ENCODE peak calls at places on chromosomes 11 and 22, in ten cellular contexts. F, M, H, Z, X, P, Y, Q, U and C are unnamed samples.

GRCh38 chr11:78564037-78564888 is 10.4 kb downstream of the NARS2 start:
- DNase-seq in F (peak), P (peak), Z (no peak), H (no peak), U (no peak), M (peak), Y (peak), X (peak), Q (no peak), C (no peak)

GRCh38 chr11:81700061-81700460 is 1033.6 kb downstream of the FAM181B start:
- DNase-seq in P (no peak), M (no peak), H (no peak), Z (no peak), Q (no peak), Y (no peak), U (no peak), F (no peak), X (no peak), C (no peak)

GRCh38 chr11:35218956-35219355 is 80.0 kb downstream of the CD44 start:
- DNase-seq in X (no peak), Y (no peak), H (no peak), Z (no peak), F (no peak), M (no peak), P (no peak), Q (no peak), U (no peak), C (no peak)

GRCh38 chr11:14288189-14288935 is 70.6 kb downstream of the RRAS2 start:
- DNase-seq in M (no peak), Z (no peak), F (peak), H (no peak), U (no peak), Q (no peak), X (no peak), P (no peak), Y (no peak), C (no peak)

GRCh38 chr11:24496728-24497396 is at the start of gene LUZP2:
- DNase-seq in Y (no peak), M (no peak), F (no peak), U (no peak), P (no peak), Q (no peak), H (no peak), Z (peak), X (no peak), C (no peak)

GRCh38 chr11:125214466-125215204 is 50.1 kb downstream of the PKNOX2 start:
- DNase-seq in Y (no peak), Q (no peak), U (no peak), Z (no peak), H (no peak), P (no peak), X (no peak), F (no peak), M (no peak), C (peak)

GRCh38 chr11:2465201-2466068 is 20.6 kb downstream of the KCNQ1 start:
- DNase-seq in U (peak), H (peak), Q (peak), M (no peak), X (no peak), F (no peak), P (no peak), Y (no peak), Z (no peak), C (no peak)

GRCh38 chr11:44509291-44509690 is 56.2 kb upstream of the CD82 start:
- DNase-seq in F (no peak), Q (no peak), Y (no peak), Z (no peak), U (no peak), M (no peak), X (no peak), P (no peak), H (no peak), C (no peak)

GRCh38 chr11:1120532-1121342 is 37.0 kb upstream of the MUC5AC start:
- DNase-seq in Q (peak), P (peak), Z (peak), X (no peak), M (no peak), Y (no peak), H (peak), U (peak), F (no peak), C (no peak)

GRCh38 chr22:41099036-41099435 is 6.6 kb downstream of the EP300 start:
- DNase-seq in Y (no peak), M (no peak), Z (no peak), Q (no peak), X (no peak), F (no peak), H (no peak), U (no peak), P (no peak), C (no peak)

GRCh38 chr22:42473484-42474193 is 41.4 kb upstream of the NFAM1 start:
- DNase-seq in Q (no peak), Y (peak), F (peak), H (no peak), M (peak), U (no peak), Z (no peak), X (no peak), P (no peak), C (no peak)

GRCh38 chr11:106585061-106585460 is 433.2 kb downstream of the GUCY1A2 start:
- DNase-seq in U (no peak), Q (no peak), P (no peak), H (no peak), Z (no peak), M (no peak), Y (peak), X (no peak), F (peak), C (no peak)

GRCh38 chr22:40668611-40669390 is 10.5 kb upstream of the MCHR1 start:
- DNase-seq in X (no peak), Q (no peak), M (no peak), P (no peak), Y (peak), H (no peak), Z (no peak), F (peak), U (no peak), C (no peak)

GRCh38 chr11:73182824-73183321 is 35.2 kb upstream of the P2RY2 start:
- DNase-seq in P (peak), X (no peak), Y (peak), M (no peak), Q (no peak), F (no peak), U (peak), H (peak), Z (no peak), C (no peak)

GRCh38 chr11:7098235-7098832 is 9.5 kb downstream of the RBMXL2 start:
- DNase-seq in M (peak), Q (no peak), Y (peak), U (no peak), X (peak), H (no peak), P (no peak), Z (no peak), F (peak), C (no peak)

GRCh38 chr22:30193031-30193794 is 53.3 kb downstream of the LIF start:
- DNase-seq in H (no peak), X (no peak), Q (no peak), Z (no peak), M (no peak), P (no peak), Y (no peak), U (no peak), F (no peak), C (no peak)

GRCh38 chr22:30197389-30197788 is 49.2 kb downstream of the LIF start:
- DNase-seq in M (no peak), Z (no peak), U (no peak), Y (no peak), H (no peak), P (no peak), X (no peak), F (no peak), Q (no peak), C (no peak)

GRCh38 chr22:30196141-30196866 is 50.3 kb downstream of the LIF start:
- DNase-seq in Z (peak), Y (peak), Q (peak), F (peak), P (peak), H (peak), X (peak), M (peak), U (peak), C (no peak)

GRCh38 chr22:30196867-30197336 is 49.7 kb downstream of the LIF start:
- DNase-seq in X (no peak), P (no peak), H (no peak), Z (no peak), F (no peak), U (no peak), Y (no peak), Q (no peak), M (no peak), C (no peak)

DNA sequence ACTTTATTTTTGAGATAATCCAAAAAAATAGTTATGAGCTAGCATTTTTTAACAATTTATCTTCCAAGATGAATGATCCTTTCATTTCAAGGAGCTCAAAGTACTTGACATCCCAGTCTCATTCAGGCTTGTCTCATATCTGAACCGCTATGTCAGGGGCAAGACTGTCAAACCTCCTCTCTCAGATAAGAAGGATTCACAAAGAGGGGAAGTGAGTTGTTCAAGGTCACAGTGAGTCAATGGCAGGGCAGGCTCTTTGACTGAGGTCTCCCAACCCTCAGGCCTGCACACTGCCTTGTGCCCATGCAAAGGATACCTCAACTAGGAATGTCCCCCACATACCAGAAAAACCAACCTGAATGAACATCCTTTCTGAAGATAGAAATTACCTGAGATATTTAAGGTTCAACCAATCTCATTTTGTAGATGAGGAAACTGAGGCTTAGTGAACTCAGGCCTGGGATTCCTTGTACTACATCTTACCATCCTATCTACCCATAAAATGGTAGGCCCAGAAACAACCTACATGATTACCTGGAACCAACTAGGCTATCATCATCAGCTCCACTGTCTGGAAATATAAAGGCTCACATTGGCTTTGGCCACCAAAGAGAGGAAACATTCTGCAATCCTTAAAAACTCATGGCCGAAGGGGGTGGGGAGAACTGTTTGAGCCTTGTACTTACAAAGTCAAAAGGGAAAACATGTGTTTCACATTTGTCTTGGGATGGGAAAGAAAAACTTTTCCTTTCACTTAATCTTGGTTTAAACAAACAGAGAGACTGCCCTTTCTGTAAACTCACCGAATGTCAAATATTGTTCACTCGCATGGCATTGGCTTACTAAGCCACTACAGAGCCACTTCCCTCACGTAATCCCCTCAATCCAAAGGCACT is 51.1 kb downstream of the LIF start:
- DNase-seq in Z (no peak), Q (no peak), F (no peak), X (no peak), M (peak), P (no peak), H (no peak), Y (peak), U (no peak), C (no peak)
- H3K4me3 ChIP-seq in Z (peak), Q (peak), F (no peak), X (no peak), M (no peak), P (no peak), H (peak), Y (peak), U (no peak), C (no peak)

DNA sequence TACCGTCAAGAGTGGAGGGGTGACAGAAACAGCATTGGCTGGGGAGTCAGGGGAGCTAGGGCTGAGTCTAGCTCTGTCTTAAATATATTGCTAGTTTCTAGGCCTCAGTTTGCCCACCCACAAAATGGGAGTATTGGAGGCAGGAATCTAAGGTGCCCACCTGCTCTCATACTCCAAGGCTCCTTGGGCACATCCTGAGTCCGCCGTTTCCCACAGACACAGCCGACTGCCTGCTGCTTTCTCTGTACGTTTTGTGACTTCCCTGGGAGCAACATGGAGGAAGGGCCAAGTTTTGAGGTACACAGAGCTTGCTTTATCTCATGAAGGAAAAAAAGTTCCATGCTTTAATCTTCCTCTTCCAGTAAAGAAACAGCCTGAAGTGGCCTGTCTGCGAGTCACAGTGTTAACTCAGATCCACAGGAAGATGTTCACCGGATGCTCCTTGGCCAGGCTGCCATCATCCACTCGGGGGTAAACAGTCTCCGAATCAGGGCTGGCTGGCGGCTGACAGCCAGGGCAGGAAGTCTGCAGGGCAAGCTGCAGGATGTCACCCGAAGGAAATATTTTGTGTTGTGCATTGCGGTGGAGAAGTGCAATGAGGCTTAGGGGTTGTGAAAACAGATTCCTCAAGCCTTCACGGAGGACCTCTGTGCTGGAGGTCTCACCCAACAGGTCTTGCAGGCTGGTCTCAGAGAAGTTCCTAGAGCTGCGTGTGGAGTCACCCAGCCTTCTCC is 11.1 kb upstream of the CERK start:
- DNase-seq in H (peak), Y (no peak), F (no peak), X (no peak), Q (no peak), U (no peak), M (no peak), Z (no peak), P (no peak), C (no peak)
- TF ChIP-seq POLR2A in H (no peak), Y (no peak), F (no peak), X (no peak), Q (no peak), U (no peak), M (no peak), Z (no peak), P (no peak), C (no peak)

GRCh38 chr11:129658558-129658882 is 157.1 kb upstream of the TMEM45B start:
- DNase-seq in Z (no peak), P (no peak), Y (no peak), Q (no peak), X (no peak), H (no peak), F (peak), M (no peak), U (no peak), C (no peak)
- TF ChIP-seq EP300 in Z (no peak), P (no peak), Y (no peak), Q (no peak), X (no peak), H (no peak), F (no peak), M (no peak), U (no peak), C (no peak)

GRCh38 chr11:10092426-10092825 is 201.6 kb downstream of the SBF2 start:
- DNase-seq in H (no peak), Y (no peak), F (no peak), M (no peak), Q (no peak), P (no peak), Z (no peak), X (no peak), U (no peak), C (no peak)

GRCh38 chr11:10097615-10098014 is 196.4 kb downstream of the SBF2 start:
- DNase-seq in Q (no peak), M (no peak), F (no peak), H (no peak), X (no peak), U (no peak), Z (no peak), Y (no peak), P (no peak), C (no peak)

GRCh38 chr11:10096987-10097386 is 197.0 kb downstream of the SBF2 start:
- DNase-seq in P (no peak), Z (no peak), Q (no peak), Y (no peak), F (no peak), H (no peak), U (no peak), M (no peak), X (no peak), C (no peak)

GRCh38 chr11:10091314-10092045 is 202.5 kb downstream of the SBF2 start:
- DNase-seq in Y (no peak), U (no peak), Q (no peak), X (no peak), H (no peak), P (no peak), F (no peak), M (no peak), Z (no peak), C (no peak)

DNA sequence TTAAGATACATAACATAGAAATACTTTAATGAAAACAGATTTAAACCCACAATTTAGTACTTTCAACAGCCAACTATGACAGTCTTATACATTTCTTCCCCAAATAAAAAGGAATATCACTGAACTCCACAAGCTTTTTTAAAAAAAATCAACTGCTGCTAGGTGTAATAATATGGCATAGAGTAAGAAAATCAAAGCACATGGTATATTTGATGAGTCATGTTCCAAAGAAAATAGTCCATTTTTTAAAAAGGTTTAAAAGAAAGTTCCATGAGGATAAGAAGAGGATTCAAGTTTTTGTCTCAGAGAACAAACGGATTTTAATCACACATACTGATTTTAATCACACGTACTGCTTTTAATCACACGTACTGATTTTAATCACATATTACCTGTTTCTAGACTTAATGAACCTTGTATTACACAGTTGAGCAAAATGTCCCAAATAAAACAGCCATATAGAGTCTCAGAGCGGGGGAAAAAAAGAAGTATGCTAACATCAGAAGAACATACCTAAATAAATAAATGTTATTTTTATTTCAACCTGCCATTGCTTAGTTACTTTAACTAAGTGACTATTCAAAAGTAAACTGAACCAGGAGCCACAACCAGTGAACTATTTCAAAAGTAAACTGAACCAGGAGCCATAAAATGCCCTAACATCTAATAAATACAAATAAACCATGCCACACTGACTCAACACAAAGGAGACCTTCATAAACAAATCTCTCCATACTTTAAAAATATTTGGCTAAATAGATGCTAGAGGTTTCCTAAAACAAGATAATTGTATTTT is 198.4 kb downstream of the SBF2 start:
- DNase-seq in H (no peak), Y (no peak), F (no peak), M (no peak), Z (no peak), Q (no peak), P (no peak), X (no peak), U (no peak), C (no peak)
- H3K4me3 ChIP-seq in H (no peak), Y (no peak), F (no peak), M (no peak), Z (no peak), Q (no peak), P (no peak), X (no peak), U (no peak), C (no peak)

DNA sequence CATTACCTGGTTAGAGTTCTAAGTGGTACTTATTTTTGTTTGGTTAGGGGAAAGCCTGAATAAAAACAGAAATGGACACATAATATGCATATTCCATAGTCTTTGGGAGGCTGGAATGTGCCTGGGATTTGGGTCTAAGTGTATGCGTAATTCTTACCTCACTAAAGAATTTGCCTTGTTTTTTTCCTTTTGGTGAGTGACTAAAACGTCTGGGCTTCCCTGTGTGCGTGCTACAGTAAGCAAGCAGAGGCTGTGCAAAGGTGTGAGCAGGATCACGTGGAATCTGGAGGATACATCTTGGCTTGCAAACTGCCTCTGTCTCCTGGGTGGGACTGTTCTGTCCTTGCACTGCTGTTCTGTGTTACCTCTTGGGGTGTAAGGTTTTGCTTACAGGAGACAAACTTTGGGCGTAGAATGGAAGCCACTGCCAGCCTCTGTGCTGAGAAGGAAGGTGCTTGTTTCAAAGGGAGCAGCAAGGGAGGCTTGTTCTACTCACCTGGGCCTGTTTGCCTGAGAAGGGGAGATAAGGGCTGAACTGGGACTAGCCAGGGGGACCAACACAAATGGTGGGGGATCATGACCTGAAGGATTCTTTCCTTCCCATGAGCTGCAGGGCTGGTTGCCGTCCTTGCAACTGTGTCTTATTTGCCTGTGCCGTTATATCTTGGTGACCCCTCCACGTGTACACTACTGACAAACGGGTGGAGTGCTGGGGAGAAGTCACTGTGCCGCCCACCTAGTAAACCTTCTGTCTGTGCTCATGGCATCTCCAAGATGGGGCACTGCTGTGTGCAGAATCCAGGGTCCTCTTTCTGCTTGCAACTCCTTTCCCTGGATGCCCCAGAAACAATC is 4.5 kb downstream of the NEAT1 start:
- DNase-seq in M (peak), F (peak), Q (peak), P (peak), Y (no peak), H (peak), Z (peak), U (peak), X (no peak), C (peak)
- TF ChIP-seq POLR2A in M (no peak), F (peak), Q (peak), P (peak), Y (peak), H (peak), Z (peak), U (peak), X (peak), C (peak)

GRCh38 chr11:26377619-26378018 is 45.7 kb downstream of the ANO3 start:
- DNase-seq in F (no peak), P (no peak), Z (no peak), Q (no peak), Y (no peak), M (no peak), U (no peak), X (no peak), H (no peak), C (no peak)
- TF ChIP-seq EP300 in F (no peak), P (no peak), Z (no peak), Q (no peak), Y (no peak), M (no peak), U (no peak), X (no peak), H (no peak), C (no peak)